ENCODE peak calls at places on chromosomes 6 and 20, in four cellular contexts. One of them, this sample, is unnamed.

GRCh38 chr6:31829633-31830492 is 2.3 kb downstream of the HSPA1B start:
- DNase-seq in activated CD4-positive, CD25-positive, alpha-beta regulatory T cell treated with anti-CD3 and anti-CD28 coated beads, Interleukin-2, amount 50 U/mL, for 72 hours: no peak
- DNase-seq in ACHN: peak
- DNase-seq in activated naive CD8-positive, alpha-beta T cell treated with anti-CD3 and anti-CD28 coated beads, Interleukin-2, amount 50 U/mL, for 24 hours: no peak
- DNase-seq in this sample: peak

GRCh38 chr6:152696543-152696942 is 1.2 kb upstream of the MYCT1 start:
- DNase-seq in activated CD4-positive, CD25-positive, alpha-beta regulatory T cell treated with anti-CD3 and anti-CD28 coated beads, Interleukin-2, amount 50 U/mL, for 72 hours: no peak
- DNase-seq in ACHN: no peak
- DNase-seq in activated naive CD8-positive, alpha-beta T cell treated with anti-CD3 and anti-CD28 coated beads, Interleukin-2, amount 50 U/mL, for 24 hours: no peak
- DNase-seq in this sample: peak

GRCh38 chr20:39800111-39800510 is 838.0 kb downstream of the DHX35 start:
- DNase-seq in activated CD4-positive, CD25-positive, alpha-beta regulatory T cell treated with anti-CD3 and anti-CD28 coated beads, Interleukin-2, amount 50 U/mL, for 72 hours: no peak
- DNase-seq in ACHN: no peak
- DNase-seq in activated naive CD8-positive, alpha-beta T cell treated with anti-CD3 and anti-CD28 coated beads, Interleukin-2, amount 50 U/mL, for 24 hours: no peak
- DNase-seq in this sample: peak

GRCh38 chr6:52551483-52552277 is 25.2 kb downstream of the TRAM2 start:
- DNase-seq in activated CD4-positive, CD25-positive, alpha-beta regulatory T cell treated with anti-CD3 and anti-CD28 coated beads, Interleukin-2, amount 50 U/mL, for 72 hours: no peak
- DNase-seq in ACHN: peak
- DNase-seq in activated naive CD8-positive, alpha-beta T cell treated with anti-CD3 and anti-CD28 coated beads, Interleukin-2, amount 50 U/mL, for 24 hours: no peak
- DNase-seq in this sample: peak

GRCh38 chr6:41937881-41938574 is 3.6 kb downstream of the CCND3 start:
- DNase-seq in activated CD4-positive, CD25-positive, alpha-beta regulatory T cell treated with anti-CD3 and anti-CD28 coated beads, Interleukin-2, amount 50 U/mL, for 72 hours: no peak
- DNase-seq in ACHN: no peak
- DNase-seq in activated naive CD8-positive, alpha-beta T cell treated with anti-CD3 and anti-CD28 coated beads, Interleukin-2, amount 50 U/mL, for 24 hours: no peak
- DNase-seq in this sample: peak

GRCh38 chr6:118890997-118891790 is 2.8 kb upstream of the ASF1A start:
- DNase-seq in activated CD4-positive, CD25-positive, alpha-beta regulatory T cell treated with anti-CD3 and anti-CD28 coated beads, Interleukin-2, amount 50 U/mL, for 72 hours: no peak
- DNase-seq in ACHN: no peak
- DNase-seq in activated naive CD8-positive, alpha-beta T cell treated with anti-CD3 and anti-CD28 coated beads, Interleukin-2, amount 50 U/mL, for 24 hours: no peak
- DNase-seq in this sample: peak

GRCh38 chr20:3038454-3038853 is 5.0 kb upstream of the GNRH2 start:
- DNase-seq in activated CD4-positive, CD25-positive, alpha-beta regulatory T cell treated with anti-CD3 and anti-CD28 coated beads, Interleukin-2, amount 50 U/mL, for 72 hours: no peak
- DNase-seq in ACHN: no peak
- DNase-seq in activated naive CD8-positive, alpha-beta T cell treated with anti-CD3 and anti-CD28 coated beads, Interleukin-2, amount 50 U/mL, for 24 hours: no peak
- DNase-seq in this sample: no peak

GRCh38 chr20:2116170-2116940 is 14.7 kb downstream of the STK35 start:
- DNase-seq in activated CD4-positive, CD25-positive, alpha-beta regulatory T cell treated with anti-CD3 and anti-CD28 coated beads, Interleukin-2, amount 50 U/mL, for 72 hours: no peak
- DNase-seq in ACHN: no peak
- DNase-seq in activated naive CD8-positive, alpha-beta T cell treated with anti-CD3 and anti-CD28 coated beads, Interleukin-2, amount 50 U/mL, for 24 hours: no peak
- DNase-seq in this sample: no peak

GRCh38 chr6:146857180-146857959 is 258.6 kb downstream of the ADGB start:
- DNase-seq in activated CD4-positive, CD25-positive, alpha-beta regulatory T cell treated with anti-CD3 and anti-CD28 coated beads, Interleukin-2, amount 50 U/mL, for 72 hours: peak
- DNase-seq in ACHN: peak
- DNase-seq in activated naive CD8-positive, alpha-beta T cell treated with anti-CD3 and anti-CD28 coated beads, Interleukin-2, amount 50 U/mL, for 24 hours: peak
- DNase-seq in this sample: peak

GRCh38 chr6:78243519-78243918 is 590.7 kb downstream of the MEI4 start:
- DNase-seq in activated CD4-positive, CD25-positive, alpha-beta regulatory T cell treated with anti-CD3 and anti-CD28 coated beads, Interleukin-2, amount 50 U/mL, for 72 hours: no peak
- DNase-seq in ACHN: peak
- DNase-seq in activated naive CD8-positive, alpha-beta T cell treated with anti-CD3 and anti-CD28 coated beads, Interleukin-2, amount 50 U/mL, for 24 hours: no peak
- DNase-seq in this sample: peak

GRCh38 chr6:37058084-37058586 is 52.7 kb downstream of the FGD2 start:
- DNase-seq in activated CD4-positive, CD25-positive, alpha-beta regulatory T cell treated with anti-CD3 and anti-CD28 coated beads, Interleukin-2, amount 50 U/mL, for 72 hours: no peak
- DNase-seq in ACHN: no peak
- DNase-seq in activated naive CD8-positive, alpha-beta T cell treated with anti-CD3 and anti-CD28 coated beads, Interleukin-2, amount 50 U/mL, for 24 hours: no peak
- DNase-seq in this sample: peak

GRCh38 chr20:34268851-34269668 is 27.8 kb downstream of the ASIP start:
- DNase-seq in activated CD4-positive, CD25-positive, alpha-beta regulatory T cell treated with anti-CD3 and anti-CD28 coated beads, Interleukin-2, amount 50 U/mL, for 72 hours: no peak
- DNase-seq in ACHN: peak
- DNase-seq in activated naive CD8-positive, alpha-beta T cell treated with anti-CD3 and anti-CD28 coated beads, Interleukin-2, amount 50 U/mL, for 24 hours: peak
- DNase-seq in this sample: no peak

GRCh38 chr6:5214570-5215052 is 46.1 kb downstream of the LYRM4 start:
- DNase-seq in activated CD4-positive, CD25-positive, alpha-beta regulatory T cell treated with anti-CD3 and anti-CD28 coated beads, Interleukin-2, amount 50 U/mL, for 72 hours: peak
- DNase-seq in ACHN: peak
- DNase-seq in activated naive CD8-positive, alpha-beta T cell treated with anti-CD3 and anti-CD28 coated beads, Interleukin-2, amount 50 U/mL, for 24 hours: peak
- DNase-seq in this sample: peak

GRCh38 chr6:21386744-21387143 is 206.8 kb upstream of the SOX4 start:
- DNase-seq in activated CD4-positive, CD25-positive, alpha-beta regulatory T cell treated with anti-CD3 and anti-CD28 coated beads, Interleukin-2, amount 50 U/mL, for 72 hours: no peak
- DNase-seq in ACHN: no peak
- DNase-seq in activated naive CD8-positive, alpha-beta T cell treated with anti-CD3 and anti-CD28 coated beads, Interleukin-2, amount 50 U/mL, for 24 hours: no peak
- DNase-seq in this sample: no peak

GRCh38 chr6:42452171-42453026 is 673 bp upstream of the TRERF1 start:
- DNase-seq in activated CD4-positive, CD25-positive, alpha-beta regulatory T cell treated with anti-CD3 and anti-CD28 coated beads, Interleukin-2, amount 50 U/mL, for 72 hours: peak
- DNase-seq in ACHN: peak
- DNase-seq in activated naive CD8-positive, alpha-beta T cell treated with anti-CD3 and anti-CD28 coated beads, Interleukin-2, amount 50 U/mL, for 24 hours: peak
- DNase-seq in this sample: peak

GRCh38 chr6:1312444-1313363 is 806 bp downstream of the FOXQ1 start:
- DNase-seq in activated CD4-positive, CD25-positive, alpha-beta regulatory T cell treated with anti-CD3 and anti-CD28 coated beads, Interleukin-2, amount 50 U/mL, for 72 hours: no peak
- DNase-seq in ACHN: no peak
- DNase-seq in activated naive CD8-positive, alpha-beta T cell treated with anti-CD3 and anti-CD28 coated beads, Interleukin-2, amount 50 U/mL, for 24 hours: peak
- DNase-seq in this sample: no peak

GRCh38 chr20:36112112-36112511 is 42.4 kb upstream of the EPB41L1 start:
- DNase-seq in activated CD4-positive, CD25-positive, alpha-beta regulatory T cell treated with anti-CD3 and anti-CD28 coated beads, Interleukin-2, amount 50 U/mL, for 72 hours: no peak
- DNase-seq in ACHN: no peak
- DNase-seq in activated naive CD8-positive, alpha-beta T cell treated with anti-CD3 and anti-CD28 coated beads, Interleukin-2, amount 50 U/mL, for 24 hours: no peak
- DNase-seq in this sample: no peak

GRCh38 chr6:7129360-7129759 is 21.6 kb downstream of the RREB1 start:
- DNase-seq in activated CD4-positive, CD25-positive, alpha-beta regulatory T cell treated with anti-CD3 and anti-CD28 coated beads, Interleukin-2, amount 50 U/mL, for 72 hours: no peak
- DNase-seq in ACHN: no peak
- DNase-seq in activated naive CD8-positive, alpha-beta T cell treated with anti-CD3 and anti-CD28 coated beads, Interleukin-2, amount 50 U/mL, for 24 hours: no peak
- DNase-seq in this sample: no peak

GRCh38 chr6:82057846-82058554 is 189.5 kb downstream of the IBTK start:
- DNase-seq in activated CD4-positive, CD25-positive, alpha-beta regulatory T cell treated with anti-CD3 and anti-CD28 coated beads, Interleukin-2, amount 50 U/mL, for 72 hours: no peak
- DNase-seq in ACHN: no peak
- DNase-seq in activated naive CD8-positive, alpha-beta T cell treated with anti-CD3 and anti-CD28 coated beads, Interleukin-2, amount 50 U/mL, for 24 hours: no peak
- DNase-seq in this sample: peak

GRCh38 chr6:104704191-104704590 is 155.5 kb downstream of the HACE1 start:
- DNase-seq in activated CD4-positive, CD25-positive, alpha-beta regulatory T cell treated with anti-CD3 and anti-CD28 coated beads, Interleukin-2, amount 50 U/mL, for 72 hours: no peak
- DNase-seq in ACHN: no peak
- DNase-seq in activated naive CD8-positive, alpha-beta T cell treated with anti-CD3 and anti-CD28 coated beads, Interleukin-2, amount 50 U/mL, for 24 hours: no peak
- DNase-seq in this sample: peak

GRCh38 chr6:166736606-166737005 is 109.6 kb upstream of the RPS6KA2 start:
- DNase-seq in activated CD4-positive, CD25-positive, alpha-beta regulatory T cell treated with anti-CD3 and anti-CD28 coated beads, Interleukin-2, amount 50 U/mL, for 72 hours: no peak
- DNase-seq in ACHN: peak
- DNase-seq in activated naive CD8-positive, alpha-beta T cell treated with anti-CD3 and anti-CD28 coated beads, Interleukin-2, amount 50 U/mL, for 24 hours: no peak
- DNase-seq in this sample: peak

GRCh38 chr6:14930366-14930989 is 315.4 kb upstream of the JARID2 start:
- DNase-seq in activated CD4-positive, CD25-positive, alpha-beta regulatory T cell treated with anti-CD3 and anti-CD28 coated beads, Interleukin-2, amount 50 U/mL, for 72 hours: no peak
- DNase-seq in ACHN: no peak
- DNase-seq in activated naive CD8-positive, alpha-beta T cell treated with anti-CD3 and anti-CD28 coated beads, Interleukin-2, amount 50 U/mL, for 24 hours: no peak
- DNase-seq in this sample: no peak

GRCh38 chr20:39961667-39962066 is 727.4 kb downstream of the MAFB start:
- DNase-seq in activated CD4-positive, CD25-positive, alpha-beta regulatory T cell treated with anti-CD3 and anti-CD28 coated beads, Interleukin-2, amount 50 U/mL, for 72 hours: no peak
- DNase-seq in ACHN: no peak
- DNase-seq in activated naive CD8-positive, alpha-beta T cell treated with anti-CD3 and anti-CD28 coated beads, Interleukin-2, amount 50 U/mL, for 24 hours: no peak
- DNase-seq in this sample: no peak

GRCh38 chr6:47479156-47479541 is 1.6 kb downstream of the CD2AP start:
- DNase-seq in activated CD4-positive, CD25-positive, alpha-beta regulatory T cell treated with anti-CD3 and anti-CD28 coated beads, Interleukin-2, amount 50 U/mL, for 72 hours: no peak
- DNase-seq in ACHN: no peak
- DNase-seq in activated naive CD8-positive, alpha-beta T cell treated with anti-CD3 and anti-CD28 coated beads, Interleukin-2, amount 50 U/mL, for 24 hours: no peak
- DNase-seq in this sample: no peak

GRCh38 chr6:8108031-8108660 is 5.8 kb upstream of the EEF1E1 start:
- DNase-seq in activated CD4-positive, CD25-positive, alpha-beta regulatory T cell treated with anti-CD3 and anti-CD28 coated beads, Interleukin-2, amount 50 U/mL, for 72 hours: no peak
- DNase-seq in ACHN: peak
- DNase-seq in activated naive CD8-positive, alpha-beta T cell treated with anti-CD3 and anti-CD28 coated beads, Interleukin-2, amount 50 U/mL, for 24 hours: no peak
- DNase-seq in this sample: peak

GRCh38 chr6:43086022-43086658 is 10.0 kb downstream of the PTK7 start:
- DNase-seq in activated CD4-positive, CD25-positive, alpha-beta regulatory T cell treated with anti-CD3 and anti-CD28 coated beads, Interleukin-2, amount 50 U/mL, for 72 hours: no peak
- DNase-seq in ACHN: no peak
- DNase-seq in activated naive CD8-positive, alpha-beta T cell treated with anti-CD3 and anti-CD28 coated beads, Interleukin-2, amount 50 U/mL, for 24 hours: no peak
- DNase-seq in this sample: no peak

GRCh38 chr6:3227363-3228045 is at the start of gene TUBB2B:
- DNase-seq in activated CD4-positive, CD25-positive, alpha-beta regulatory T cell treated with anti-CD3 and anti-CD28 coated beads, Interleukin-2, amount 50 U/mL, for 72 hours: no peak
- DNase-seq in ACHN: peak
- DNase-seq in activated naive CD8-positive, alpha-beta T cell treated with anti-CD3 and anti-CD28 coated beads, Interleukin-2, amount 50 U/mL, for 24 hours: no peak
- DNase-seq in this sample: no peak

GRCh38 chr20:42041000-42041565 is 422.9 kb upstream of the CHD6 start:
- DNase-seq in activated CD4-positive, CD25-positive, alpha-beta regulatory T cell treated with anti-CD3 and anti-CD28 coated beads, Interleukin-2, amount 50 U/mL, for 72 hours: no peak
- DNase-seq in ACHN: no peak
- DNase-seq in activated naive CD8-positive, alpha-beta T cell treated with anti-CD3 and anti-CD28 coated beads, Interleukin-2, amount 50 U/mL, for 24 hours: no peak
- DNase-seq in this sample: no peak

GRCh38 chr6:146287691-146288369 is 255.8 kb upstream of the RAB32 start:
- DNase-seq in activated CD4-positive, CD25-positive, alpha-beta regulatory T cell treated with anti-CD3 and anti-CD28 coated beads, Interleukin-2, amount 50 U/mL, for 72 hours: no peak
- DNase-seq in ACHN: no peak
- DNase-seq in activated naive CD8-positive, alpha-beta T cell treated with anti-CD3 and anti-CD28 coated beads, Interleukin-2, amount 50 U/mL, for 24 hours: no peak
- DNase-seq in this sample: peak

GRCh38 chr6:56816393-56816792 is 138.5 kb upstream of the BEND6 start:
- DNase-seq in activated CD4-positive, CD25-positive, alpha-beta regulatory T cell treated with anti-CD3 and anti-CD28 coated beads, Interleukin-2, amount 50 U/mL, for 72 hours: no peak
- DNase-seq in ACHN: no peak
- DNase-seq in activated naive CD8-positive, alpha-beta T cell treated with anti-CD3 and anti-CD28 coated beads, Interleukin-2, amount 50 U/mL, for 24 hours: no peak
- DNase-seq in this sample: no peak

GRCh38 chr6:167697316-167697715 is 129.4 kb upstream of the AFDN start:
- DNase-seq in activated CD4-positive, CD25-positive, alpha-beta regulatory T cell treated with anti-CD3 and anti-CD28 coated beads, Interleukin-2, amount 50 U/mL, for 72 hours: no peak
- DNase-seq in ACHN: no peak
- DNase-seq in activated naive CD8-positive, alpha-beta T cell treated with anti-CD3 and anti-CD28 coated beads, Interleukin-2, amount 50 U/mL, for 24 hours: no peak
- DNase-seq in this sample: no peak

GRCh38 chr20:49562341-49563014 is 5.5 kb downstream of the PTGIS start:
- DNase-seq in activated CD4-positive, CD25-positive, alpha-beta regulatory T cell treated with anti-CD3 and anti-CD28 coated beads, Interleukin-2, amount 50 U/mL, for 72 hours: no peak
- DNase-seq in ACHN: peak
- DNase-seq in activated naive CD8-positive, alpha-beta T cell treated with anti-CD3 and anti-CD28 coated beads, Interleukin-2, amount 50 U/mL, for 24 hours: no peak
- DNase-seq in this sample: peak

GRCh38 chr6:16344756-16345155 is 106.4 kb downstream of the GMPR start:
- DNase-seq in activated CD4-positive, CD25-positive, alpha-beta regulatory T cell treated with anti-CD3 and anti-CD28 coated beads, Interleukin-2, amount 50 U/mL, for 72 hours: no peak
- DNase-seq in ACHN: no peak
- DNase-seq in activated naive CD8-positive, alpha-beta T cell treated with anti-CD3 and anti-CD28 coated beads, Interleukin-2, amount 50 U/mL, for 24 hours: no peak
- DNase-seq in this sample: no peak

GRCh38 chr6:69791065-69791471 is 5.7 kb downstream of the LMBRD1 start:
- DNase-seq in activated CD4-positive, CD25-positive, alpha-beta regulatory T cell treated with anti-CD3 and anti-CD28 coated beads, Interleukin-2, amount 50 U/mL, for 72 hours: no peak
- DNase-seq in ACHN: peak
- DNase-seq in activated naive CD8-positive, alpha-beta T cell treated with anti-CD3 and anti-CD28 coated beads, Interleukin-2, amount 50 U/mL, for 24 hours: no peak
- DNase-seq in this sample: no peak

GRCh38 chr6:153328194-153328593 is 197.1 kb upstream of the RGS17 start:
- DNase-seq in activated CD4-positive, CD25-positive, alpha-beta regulatory T cell treated with anti-CD3 and anti-CD28 coated beads, Interleukin-2, amount 50 U/mL, for 72 hours: no peak
- DNase-seq in ACHN: no peak
- DNase-seq in activated naive CD8-positive, alpha-beta T cell treated with anti-CD3 and anti-CD28 coated beads, Interleukin-2, amount 50 U/mL, for 24 hours: no peak
- DNase-seq in this sample: no peak

GRCh38 chr6:139531148-139531547 is 156.7 kb upstream of the CITED2 start:
- DNase-seq in activated CD4-positive, CD25-positive, alpha-beta regulatory T cell treated with anti-CD3 and anti-CD28 coated beads, Interleukin-2, amount 50 U/mL, for 72 hours: no peak
- DNase-seq in ACHN: no peak
- DNase-seq in activated naive CD8-positive, alpha-beta T cell treated with anti-CD3 and anti-CD28 coated beads, Interleukin-2, amount 50 U/mL, for 24 hours: no peak
- DNase-seq in this sample: no peak

GRCh38 chr6:149963212-149963461 is 606 bp upstream of the ULBP1 start:
- DNase-seq in activated CD4-positive, CD25-positive, alpha-beta regulatory T cell treated with anti-CD3 and anti-CD28 coated beads, Interleukin-2, amount 50 U/mL, for 72 hours: peak
- DNase-seq in ACHN: peak
- DNase-seq in activated naive CD8-positive, alpha-beta T cell treated with anti-CD3 and anti-CD28 coated beads, Interleukin-2, amount 50 U/mL, for 24 hours: peak
- DNase-seq in this sample: peak

GRCh38 chr6:135088818-135089809 is 34.5 kb upstream of the HBS1L start:
- DNase-seq in activated CD4-positive, CD25-positive, alpha-beta regulatory T cell treated with anti-CD3 and anti-CD28 coated beads, Interleukin-2, amount 50 U/mL, for 72 hours: no peak
- DNase-seq in ACHN: peak
- DNase-seq in activated naive CD8-positive, alpha-beta T cell treated with anti-CD3 and anti-CD28 coated beads, Interleukin-2, amount 50 U/mL, for 24 hours: peak
- DNase-seq in this sample: peak

GRCh38 chr20:38804682-38805501 is 605 bp upstream of the PPP1R16B start:
- DNase-seq in activated CD4-positive, CD25-positive, alpha-beta regulatory T cell treated with anti-CD3 and anti-CD28 coated beads, Interleukin-2, amount 50 U/mL, for 72 hours: peak
- DNase-seq in ACHN: no peak
- DNase-seq in activated naive CD8-positive, alpha-beta T cell treated with anti-CD3 and anti-CD28 coated beads, Interleukin-2, amount 50 U/mL, for 24 hours: peak
- DNase-seq in this sample: no peak